ENCODE peak calls at places on chromosomes 12 and 14, in eight cellular contexts. E is CD8-positive, alpha-beta T cell; N is OCI-LY7; U is fibroblast of lung; B is esophagus muscularis mucosa; K is coronary artery; F is pancreas; I is transverse colon. V is an unnamed sample.

GRCh38 chr12:97630875-97631274 is 168.3 kb downstream of the RMST start:
- DNase-seq in E (no peak), F (no peak), K (no peak), N (no peak), I (no peak), U (no peak), B (no peak), V (no peak)

GRCh38 chr14:55581011-55581806 is 1.2 kb downstream of the KTN1 start:
- DNase-seq in B (no peak), U (peak; percentile 37), K (no peak), F (peak; percentile 44), E (peak; percentile 14), N (peak; percentile 61), I (peak; percentile 44), V (peak; percentile 68)

GRCh38 chr12:95417372-95417771 is 56.6 kb upstream of the METAP2 start:
- DNase-seq in F (no peak), B (no peak), N (peak; percentile 37), U (peak; percentile 49), I (no peak), K (no peak), E (no peak), V (no peak)

GRCh38 chr12:131194166-131194565 is 240.5 kb downstream of the ADGRD1 start:
- DNase-seq in U (no peak), K (peak; percentile 59), E (no peak), B (peak; percentile 55), F (no peak), N (peak; percentile 34), I (no peak), V (no peak)

GRCh38 chr14:68781161-68782021 is 11.5 kb downstream of the ZFP36L1 start:
- DNase-seq in F (peak; percentile 51), E (peak; percentile 55), U (no peak), K (peak; percentile 68), N (peak; percentile 39), B (no peak), I (peak; percentile 64), V (peak; percentile 27)

GRCh38 chr14:22318951-22319350 is 270.1 kb downstream of the DAD1 start:
- DNase-seq in E (no peak), B (no peak), U (no peak), K (no peak), I (no peak), N (no peak), F (no peak), V (no peak)

GRCh38 chr12:12266389-12266872 is 413 bp downstream of the LRP6 start:
- DNase-seq in F (no peak), N (no peak), B (no peak), E (no peak), K (no peak), I (peak; percentile 23), U (peak; percentile 23), V (peak; percentile 40)

GRCh38 chr12:70648831-70649230 is 11.6 kb upstream of the PTPRB start:
- DNase-seq in N (no peak), I (no peak), B (no peak), K (no peak), F (no peak), U (peak; percentile 67), E (no peak), V (no peak)

GRCh38 chr14:103112488-103113243 is 10.6 kb upstream of the TNFAIP2 start:
- DNase-seq in U (no peak), F (no peak), I (no peak), K (no peak), B (no peak), N (no peak), E (no peak), V (no peak)

GRCh38 chr12:3624273-3624672 is 128.6 kb downstream of the CRACR2A start:
- DNase-seq in I (no peak), U (no peak), K (no peak), N (no peak), F (no peak), B (no peak), E (no peak), V (no peak)

GRCh38 chr14:64640839-64641238 is 63.4 kb upstream of the PLEKHG3 start:
- DNase-seq in K (no peak), B (no peak), E (no peak), I (no peak), F (no peak), N (no peak), U (no peak), V (no peak)

GRCh38 chr12:56836317-56836716 is 73.2 kb downstream of the HSD17B6 start:
- DNase-seq in F (no peak), N (peak; percentile 4), B (no peak), E (no peak), U (peak; percentile 7), I (peak; percentile 18), K (no peak), V (peak; percentile 43)

GRCh38 chr12:13133886-13134285 is 30.4 kb upstream of the GSG1 start:
- DNase-seq in N (no peak), B (no peak), F (no peak), K (no peak), E (no peak), I (no peak), U (no peak), V (no peak)

GRCh38 chr14:22536853-22537338 is 52.1 kb downstream of the DAD1 start:
- DNase-seq in I (peak; percentile 48), N (no peak), E (peak; percentile 67), B (no peak), F (peak; percentile 26), U (peak; percentile 95), K (no peak), V (peak; percentile 82)

GRCh38 chr12:107645630-107646333 is 39.8 kb upstream of the PWP1 start:
- DNase-seq in F (no peak), N (no peak), U (no peak), E (no peak), B (no peak), K (no peak), I (no peak), V (no peak)

GRCh38 chr12:12975322-12976077 is 23.5 kb upstream of the GPRC5D start:
- DNase-seq in N (peak; percentile 22), E (no peak), B (no peak), K (no peak), F (no peak), U (peak; percentile 51), I (peak; percentile 63), V (no peak)

GRCh38 chr14:76776306-76777251 is 15.3 kb downstream of the VASH1 start:
- DNase-seq in I (no peak), K (no peak), B (no peak), N (peak; percentile 23), U (no peak), E (no peak), F (no peak), V (no peak)

GRCh38 chr14:51872396-51872795 is 12.0 kb downstream of the GNG2 start:
- DNase-seq in I (no peak), K (no peak), F (no peak), B (no peak), U (no peak), E (no peak), N (no peak), V (no peak)

DNA sequence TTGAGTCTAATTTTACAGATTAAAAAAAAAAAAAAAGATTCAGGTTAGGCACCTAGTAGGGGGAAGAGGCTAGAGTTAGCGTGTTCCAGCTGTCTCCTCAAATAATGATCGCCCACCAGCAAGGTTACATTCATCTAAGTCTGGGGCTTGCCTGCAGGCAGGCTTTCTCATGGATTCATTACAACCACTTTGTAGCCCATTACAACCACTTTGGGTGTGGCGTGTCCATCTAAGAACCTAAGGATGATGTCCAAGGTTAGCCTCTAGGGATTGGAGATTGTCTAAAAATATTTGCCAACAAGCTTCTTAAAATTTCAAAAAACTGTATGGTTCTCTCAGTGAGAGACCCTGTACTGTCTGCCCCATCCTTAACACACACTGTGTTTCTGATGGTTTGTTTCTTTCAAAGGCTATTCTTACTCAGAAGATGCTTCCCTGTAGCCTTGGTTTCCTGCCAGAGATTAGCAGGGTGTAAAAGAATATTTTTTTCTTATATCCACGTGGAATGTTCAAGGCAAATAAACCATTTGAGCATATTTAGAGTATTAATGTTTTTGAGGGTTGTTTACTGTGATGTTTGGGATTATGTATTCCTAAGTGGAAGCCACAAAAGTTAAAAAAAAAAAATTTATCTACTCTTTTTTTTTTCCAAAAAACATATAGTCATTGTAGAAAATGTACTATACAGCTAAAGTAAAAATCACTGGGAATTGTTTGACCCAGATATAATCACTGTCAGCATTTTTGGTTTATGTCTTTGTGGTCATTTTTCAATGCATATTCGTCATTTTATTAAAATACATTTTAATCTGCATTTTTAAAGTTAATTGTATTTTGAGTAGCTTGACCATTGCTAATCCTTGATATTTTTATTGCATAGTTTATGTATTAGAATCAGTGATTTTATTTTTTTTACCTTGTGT is 1.7 kb downstream of the DYNC1H1 start:
- DNase-seq in I (no peak), N (peak; percentile 31), F (no peak), B (no peak), K (no peak), E (no peak), U (no peak), V (no peak)
- TF ChIP-seq CTCF in I (no peak), N (no peak), F (no peak), B (no peak), K (no peak), E (no peak), U (no peak), V (no peak)

GRCh38 chr12:512933-513332 is 53.2 kb downstream of the B4GALNT3 start:
- DNase-seq in E (no peak), B (no peak), N (no peak), U (no peak), I (no peak), K (no peak), F (no peak), V (no peak)
- H3K27ac ChIP-seq in E (no peak overlapping the region), B (no peak overlapping the region), N (no peak overlapping the region), U (no peak overlapping the region), I (no peak overlapping the region), K (no peak overlapping the region), F (no peak overlapping the region), V (no peak overlapping the region)

DNA sequence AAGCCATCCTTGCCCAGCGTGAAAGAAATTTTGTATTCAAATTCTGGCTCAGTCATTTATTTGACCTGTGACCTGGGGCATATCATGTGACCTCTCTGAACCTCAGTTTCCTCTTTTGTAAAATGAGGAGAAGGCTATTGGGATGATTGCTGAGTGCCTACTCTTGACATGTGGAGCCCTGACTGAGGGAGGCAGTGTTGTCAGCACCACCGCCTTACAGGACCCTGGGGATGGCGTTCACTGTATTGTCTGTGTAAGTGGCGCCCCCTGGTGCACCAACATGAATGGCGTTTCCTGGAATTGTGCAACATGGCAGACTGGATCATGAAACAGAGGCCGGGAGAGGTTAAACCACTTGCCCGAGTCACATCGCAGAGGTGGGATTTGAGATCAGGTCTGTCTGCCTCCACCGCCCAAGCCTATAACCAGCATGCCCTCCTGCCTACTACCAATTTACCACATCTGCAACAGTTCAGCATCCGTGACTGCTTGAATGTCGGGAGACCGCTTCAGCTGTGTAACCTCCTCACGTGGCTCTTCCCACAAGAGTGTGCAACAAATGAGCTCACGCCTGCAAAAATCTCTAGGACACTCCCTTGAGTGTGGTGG is 20.1 kb upstream of the CCDC63 start:
- DNase-seq in K (peak; percentile 82), F (peak; percentile 58), U (peak; percentile 82), E (peak; percentile 71), N (peak; percentile 92), I (peak; percentile 91), B (peak; percentile 97), V (peak; percentile 86)
- H3K4me3 ChIP-seq in K (peak overlapping the region; percentile 51), F (no peak overlapping the region), U (peak overlapping the region; percentile 44), E (no peak overlapping the region), N (no peak overlapping the region), I (no peak overlapping the region), B (no peak overlapping the region), V (no peak overlapping the region)

DNA sequence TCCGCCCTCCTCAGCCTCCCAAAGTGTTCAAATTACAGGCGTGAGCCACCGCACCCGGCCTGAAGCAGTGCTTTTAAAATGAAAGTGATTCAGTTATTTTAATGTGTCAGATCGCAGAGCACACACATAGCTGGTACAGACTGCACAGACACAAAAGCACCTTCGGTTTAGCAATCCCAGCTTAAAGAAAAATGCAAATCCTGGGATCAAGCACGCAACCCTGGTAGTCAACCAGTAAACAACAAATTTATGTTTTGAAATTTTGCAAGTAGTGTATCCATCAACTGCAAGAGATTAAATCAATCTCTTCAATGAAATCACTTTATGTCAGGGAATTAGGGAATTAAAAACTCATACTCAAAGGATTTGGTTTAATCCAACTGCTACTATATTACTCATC is 28.4 kb downstream of the SLC38A1 start:
- DNase-seq in K (no peak), F (no peak), I (no peak), B (no peak), N (no peak), E (no peak), U (no peak), V (no peak)
- TF ChIP-seq CTCF in K (no peak), F (no peak), I (no peak), B (no peak), N (no peak), E (no peak), U (no peak), V (no peak)